ENCODE peak calls at places on chromosomes 16 and 17, in five cellular contexts. Z is Peyer's patch, V is HL-60, A is SW 1271, W is hippocampal formation. L is an unnamed sample.

GRCh38 chr17:68182016-68182315 is 65.9 kb upstream of the AMZ2 start:
- DNase-seq in Z (peak; percentile 64), V (no peak), A (no peak), W (no peak), L (no peak)

GRCh38 chr17:62899349-62899748 is 66.7 kb upstream of the TANC2 start:
- DNase-seq in Z (no peak), V (peak; percentile 49), A (no peak), W (no peak), L (no peak)

GRCh38 chr16:67943619-67944503 is at the start of gene LCAT:
- DNase-seq in Z (no peak), V (no peak), A (no peak), W (peak; percentile 70), L (no peak)

GRCh38 chr17:76124582-76125390 is 16.3 kb downstream of the FOXJ1 start:
- DNase-seq in Z (no peak), V (no peak), A (no peak), W (no peak), L (peak; percentile 12)

GRCh38 chr17:80116276-80116922 is 15.0 kb downstream of the GAA start:
- DNase-seq in Z (no peak), V (no peak), A (no peak), W (no peak), L (peak; percentile 34)

GRCh38 chr16:26795184-26795583 is 271.5 kb upstream of the C16orf82 start:
- DNase-seq in Z (no peak), V (no peak), A (no peak), W (peak; percentile 4), L (no peak)

GRCh38 chr17:17648762-17649161 is 32.5 kb upstream of the RAI1 start:
- DNase-seq in Z (no peak), V (no peak), A (no peak), W (no peak), L (no peak)

GRCh38 chr16:84821728-84822676 is 2.2 kb downstream of the CRISPLD2 start:
- DNase-seq in Z (no peak), V (no peak), A (no peak), W (no peak), L (no peak)

GRCh38 chr17:47803751-47804150 is 17.8 kb downstream of the OSBPL7 start:
- DNase-seq in Z (peak; percentile 19), V (no peak), A (no peak), W (no peak), L (no peak)

GRCh38 chr16:51268237-51268636 is 117.2 kb upstream of the SALL1 start:
- DNase-seq in Z (no peak), V (no peak), A (no peak), W (peak; percentile 64), L (no peak)

GRCh38 chr17:10638151-10638550 is 19.0 kb downstream of the MYH3 start:
- DNase-seq in Z (no peak), V (no peak), A (no peak), W (no peak), L (no peak)

GRCh38 chr17:76737082-76737675 is at the start of gene SRSF2:
- DNase-seq in Z (peak; percentile 99), V (peak; percentile 99), A (peak; percentile 89), W (peak; percentile 97), L (peak; percentile 99)

GRCh38 chr16:53415504-53415903 is 18.8 kb upstream of the RBL2 start:
- DNase-seq in Z (no peak), V (no peak), A (no peak), W (no peak), L (no peak)

GRCh38 chr16:4454618-4455017 is 19.8 kb downstream of the NMRAL1 start:
- DNase-seq in Z (no peak), V (no peak), A (no peak), W (no peak), L (no peak)

GRCh38 chr17:9240659-9241370 is 219.5 kb downstream of the NTN1 start:
- DNase-seq in Z (peak; percentile 71), V (no peak), A (no peak), W (peak; percentile 36), L (no peak)

GRCh38 chr16:49639739-49640388 is 216.0 kb downstream of the ZNF423 start:
- DNase-seq in Z (no peak), V (no peak), A (no peak), W (no peak), L (peak; percentile 79)

GRCh38 chr16:1413684-1414531 is 596 bp downstream of the UNKL start:
- DNase-seq in Z (peak; percentile 81), V (peak; percentile 74), A (no peak), W (peak; percentile 6), L (peak; percentile 41)

GRCh38 chr17:64420143-64420670 is 28.7 kb upstream of the MILR1 start:
- DNase-seq in Z (peak; percentile 59), V (peak; percentile 69), A (no peak), W (peak; percentile 14), L (peak; percentile 77)

GRCh38 chr17:13940858-13941665 is 128.2 kb upstream of the COX10 start:
- DNase-seq in Z (no peak), V (no peak), A (peak; percentile 10), W (no peak), L (no peak)

GRCh38 chr17:30429155-30429554 is 48.1 kb upstream of the GOSR1 start:
- DNase-seq in Z (no peak), V (no peak), A (no peak), W (no peak), L (peak; percentile 61)

GRCh38 chr16:67013823-67014640 is 14.9 kb upstream of the CBFB start:
- DNase-seq in Z (peak; percentile 74), V (peak; percentile 55), A (no peak), W (peak; percentile 72), L (peak; percentile 38)

GRCh38 chr16:20763461-20764232 is at the start of gene ACSM3:
- DNase-seq in Z (peak; percentile 89), V (peak; percentile 87), A (no peak), W (peak; percentile 13), L (peak; percentile 82)

GRCh38 chr17:40809721-40810421 is 10.1 kb upstream of the KRT28 start:
- DNase-seq in Z (no peak), V (no peak), A (no peak), W (no peak), L (no peak)

GRCh38 chr16:252366-253337 is 18.0 kb downstream of the FAM234A start:
- DNase-seq in Z (peak; percentile 83), V (peak; percentile 43), A (no peak), W (no peak), L (peak; percentile 33)

GRCh38 chr16:54980821-54981220 is 50.2 kb downstream of the IRX5 start:
- DNase-seq in Z (no peak), V (no peak), A (no peak), W (no peak), L (no peak)

GRCh38 chr16:49856741-49857330 is 924 bp upstream of the ZNF423 start:
- DNase-seq in Z (peak; percentile 79), V (peak; percentile 33), A (no peak), W (peak; percentile 61), L (peak; percentile 87)

GRCh38 chr16:79402356-79402755 is 198.2 kb downstream of the MAF start:
- DNase-seq in Z (peak; percentile 90), V (no peak), A (no peak), W (no peak), L (no peak)

GRCh38 chr16:71724320-71724751 is at the start of gene PHLPP2:
- DNase-seq in Z (no peak), V (no peak), A (no peak), W (no peak), L (no peak)

GRCh38 chr17:957856-958421 is 21.6 kb downstream of the NXN start:
- DNase-seq in Z (no peak), V (no peak), A (no peak), W (no peak), L (no peak)

GRCh38 chr16:17408296-17408695 is 62.5 kb downstream of the XYLT1 start:
- DNase-seq in Z (no peak), V (no peak), A (no peak), W (no peak), L (no peak)

GRCh38 chr16:83609178-83609577 is 198.6 kb upstream of the HSBP1 start:
- DNase-seq in Z (no peak), V (no peak), A (no peak), W (no peak), L (no peak)

GRCh38 chr17:63138713-63139112 is 172.7 kb downstream of the TANC2 start:
- DNase-seq in Z (no peak), V (no peak), A (no peak), W (no peak), L (peak; percentile 51)

GRCh38 chr16:77974883-77975282 is 47.5 kb upstream of the CLEC3A start:
- DNase-seq in Z (no peak), V (no peak), A (no peak), W (no peak), L (peak; percentile 14)

L was measured in iris pigment epithelial cell.